ENCODE peak calls at places on chromosomes 3 and 15, in eight cellular contexts. Z is right cardiac atrium; G is activated effector memory CD4-positive, alpha-beta T cell treated with Interleukin-2 at 50 U/mL for 16 hours; J is pancreas; A is mesendoderm; M is NCI-H1105; E is glutamatergic neuron; C is stimulated activated CD8-positive, alpha-beta memory T cell treated with anti-CD3 and anti-CD28 coated beads, Interleukin-7, amount 100 ng/mL, for 4 hours. V is an unnamed sample.

GRCh38 chr3:100246999-100247398 is 13.8 kb upstream of the TBC1D23 start:
- DNase-seq in G (no peak), A (no peak), J (no peak), Z (no peak), C (no peak), M (no peak), E (no peak), V (no peak)

GRCh38 chr15:62756995-62757360 is 285.6 kb upstream of the TPM1 start:
- DNase-seq in G (no peak), C (no peak), E (no peak), Z (no peak), J (no peak), M (no peak), A (no peak), V (no peak)

GRCh38 chr15:23073890-23074631 is 34.7 kb upstream of the TUBGCP5 start:
- DNase-seq in E (no peak), G (no peak), M (peak; percentile 60), Z (no peak), C (no peak), J (peak; percentile 83), A (no peak), V (no peak)

GRCh38 chr3:108090066-108090700 is 648 bp downstream of the CD47 start:
- DNase-seq in A (peak; percentile 57), E (no peak), M (peak; percentile 35), C (peak; percentile 62), Z (no peak), G (peak; percentile 47), J (no peak), V (peak; percentile 52)

GRCh38 chr3:187900961-187901755 is 155.9 kb upstream of the BCL6 start:
- DNase-seq in A (no peak), M (peak; percentile 51), Z (no peak), J (no peak), C (no peak), E (no peak), G (no peak), V (no peak)

GRCh38 chr3:141410408-141410807 is 42.1 kb downstream of the ZBTB38 start:
- DNase-seq in E (no peak), Z (peak; percentile 53), G (no peak), C (no peak), A (peak; percentile 35), M (no peak), J (no peak), V (no peak)

GRCh38 chr3:66418432-66419052 is 82.3 kb downstream of the LRIG1 start:
- DNase-seq in A (no peak), C (no peak), Z (no peak), J (no peak), E (no peak), G (no peak), M (no peak), V (no peak)

GRCh38 chr3:112814256-112814655 is 32.4 kb downstream of the CD200R1L start:
- DNase-seq in E (no peak), J (no peak), A (peak; percentile 53), G (no peak), C (no peak), M (no peak), Z (no peak), V (no peak)

GRCh38 chr15:87369269-87369668 is 887.3 kb downstream of the NTRK3 start:
- DNase-seq in Z (no peak), E (no peak), A (peak; percentile 81), M (no peak), J (no peak), C (no peak), G (no peak), V (no peak)

GRCh38 chr15:37221671-37222207 is 121.4 kb upstream of the MEIS2 start:
- DNase-seq in M (no peak), G (no peak), J (no peak), E (no peak), Z (no peak), A (no peak), C (no peak), V (no peak)

GRCh38 chr15:25088261-25088790 is 133.5 kb downstream of the SNRPN start:
- DNase-seq in E (no peak), Z (no peak), A (no peak), M (no peak), C (no peak), J (no peak), G (no peak), V (no peak)

GRCh38 chr3:194587438-194587931 is 45.7 kb downstream of the TMEM44 start:
- DNase-seq in E (no peak), A (no peak), J (no peak), M (no peak), Z (peak; percentile 88), C (no peak), G (no peak), V (no peak)

GRCh38 chr3:73503781-73504180 is 121.0 kb downstream of the PDZRN3 start:
- DNase-seq in C (no peak), E (no peak), G (no peak), J (no peak), Z (no peak), A (no peak), M (peak; percentile 57), V (no peak)

GRCh38 chr15:74917676-74918075 is 11.0 kb upstream of the FAM219B start:
- DNase-seq in J (no peak), M (no peak), Z (no peak), E (no peak), C (no peak), G (no peak), A (no peak), V (no peak)

GRCh38 chr15:60945196-60945595 is 283.9 kb downstream of the RORA start:
- DNase-seq in G (no peak), E (no peak), J (peak; percentile 93), A (no peak), Z (peak; percentile 74), M (peak; percentile 75), C (no peak), V (no peak)

GRCh38 chr3:183211390-183211789 is 41.7 kb upstream of the B3GNT5 start:
- DNase-seq in A (no peak), C (no peak), G (no peak), J (peak; percentile 44), M (no peak), E (no peak), Z (no peak), V (no peak)

GRCh38 chr3:64684715-64685261 is 3.0 kb downstream of the ADAMTS9 start:
- DNase-seq in M (no peak), G (no peak), A (peak; percentile 79), C (no peak), Z (peak; percentile 43), J (peak; percentile 41), E (no peak), V (peak; percentile 81)

GRCh38 chr15:32861741-32862140 is 143.9 kb downstream of the GREM1 start:
- DNase-seq in M (no peak), A (peak; percentile 58), E (peak; percentile 72), C (no peak), Z (peak; percentile 28), J (no peak), G (no peak), V (peak; percentile 59)

GRCh38 chr3:25885544-25885943 is 95.7 kb downstream of the OXSM start:
- DNase-seq in A (peak; percentile 68), E (no peak), J (no peak), C (no peak), M (no peak), G (no peak), Z (no peak), V (peak; percentile 63)

GRCh38 chr15:99435761-99436346 is 129.9 kb upstream of the MEF2A start:
- DNase-seq in G (no peak), Z (no peak), M (no peak), A (no peak), C (no peak), J (no peak), E (peak; percentile 4), V (no peak)

GRCh38 chr3:101687142-101687931 is 819 bp upstream of the RPL24 start:
- DNase-seq in C (no peak), M (no peak), J (no peak), G (no peak), Z (no peak), A (no peak), E (no peak), V (peak; percentile 54)

GRCh38 chr3:72284485-72284884 is 499.5 kb upstream of the PROK2 start:
- DNase-seq in Z (no peak), M (no peak), G (no peak), J (no peak), E (no peak), C (no peak), A (no peak), V (no peak)

GRCh38 chr15:40918146-40918798 is 10.9 kb upstream of the DLL4 start:
- DNase-seq in E (no peak), G (no peak), C (no peak), J (no peak), A (no peak), M (no peak), Z (no peak), V (no peak)

GRCh38 chr3:37028329-37028728 is 35.0 kb downstream of the MLH1 start:
- DNase-seq in G (no peak), A (no peak), Z (peak; percentile 72), C (no peak), E (no peak), M (no peak), J (no peak), V (no peak)